ENCODE peak calls at places on chromosomes 12 and 14, in four cellular contexts. P is K562, O is GM12878, F is H1. E is an unnamed sample.

GRCh38 chr12:31206038-31206670 is 119.8 kb downstream of the SINHCAF start:
- DNase-seq in P (no peak), O (no peak), F (no peak), E (no peak)

GRCh38 chr12:6567824-6568617 is at the start of gene NOP2:
- DNase-seq in P (peak), O (peak), F (peak), E (peak)

GRCh38 chr12:54371328-54372112 is 7.2 kb upstream of the GPR84 start:
- DNase-seq in P (no peak), O (no peak), F (no peak), E (no peak)

GRCh38 chr12:47752552-47752951 is 6.1 kb downstream of the RAPGEF3 start:
- DNase-seq in P (no peak), O (no peak), F (no peak), E (no peak)

GRCh38 chr12:82583756-82584155 is 103.0 kb upstream of the TMTC2 start:
- DNase-seq in P (no peak), O (no peak), F (no peak), E (no peak)

GRCh38 chr12:16325426-16325825 is 22.0 kb upstream of the MGST1 start:
- DNase-seq in P (no peak), O (no peak), F (no peak), E (no peak)

GRCh38 chr12:33439587-33440011 is at the start of gene SYT10:
- DNase-seq in P (peak), O (no peak), F (no peak), E (no peak)

GRCh38 chr12:109027767-109028166 is 6.9 kb upstream of the SVOP start:
- DNase-seq in P (no peak), O (no peak), F (no peak), E (no peak)

GRCh38 chr14:100654814-100655795 is 67.9 kb upstream of the BEGAIN start:
- DNase-seq in P (peak), O (no peak), F (peak), E (no peak)

GRCh38 chr12:128204725-128205124 is 62.2 kb upstream of the TMEM132C start:
- DNase-seq in P (no peak), O (no peak), F (no peak), E (no peak)

GRCh38 chr14:89767861-89768268 is 186.7 kb downstream of the EFCAB11 start:
- DNase-seq in P (peak), O (peak), F (no peak), E (peak)

GRCh38 chr14:104913413-104913812 is 11.3 kb upstream of the PLD4 start:
- DNase-seq in P (no peak), O (no peak), F (no peak), E (no peak)

GRCh38 chr12:57737467-57738141 is 938 bp downstream of the AGAP2 start:
- DNase-seq in P (no peak), O (no peak), F (peak), E (no peak)

GRCh38 chr12:47825239-47825639 is 5.5 kb upstream of the HDAC7 start:
- DNase-seq in P (no peak), O (no peak), F (no peak), E (no peak)

GRCh38 chr14:23137221-23138172 is 18.4 kb upstream of the CEBPE start:
- DNase-seq in P (no peak), O (no peak), F (no peak), E (no peak)

GRCh38 chr12:110282956-110283817 is 2.1 kb downstream of the ATP2A2 start:
- DNase-seq in P (no peak), O (no peak), F (no peak), E (no peak)

GRCh38 chr12:32253154-32253795 is 146.1 kb upstream of the FGD4 start:
- DNase-seq in P (no peak), O (no peak), F (no peak), E (no peak)

GRCh38 chr14:99560946-99561683 is 42.9 kb downstream of the CCDC85C start:
- DNase-seq in P (no peak), O (no peak), F (no peak), E (no peak)

GRCh38 chr14:32590157-32590556 is 261.1 kb downstream of the AKAP6 start:
- DNase-seq in P (no peak), O (no peak), F (no peak), E (no peak)

GRCh38 chr12:105562727-105563072 is 232.2 kb downstream of the C12orf75 start:
- DNase-seq in P (no peak), O (no peak), F (no peak), E (no peak)

GRCh38 chr12:117009759-117010158 is 89.5 kb downstream of the TESC start:
- DNase-seq in P (no peak), O (no peak), F (no peak), E (no peak)

GRCh38 chr14:23694085-23694975 is 58.2 kb downstream of the DHRS2 start:
- DNase-seq in P (no peak), O (no peak), F (peak), E (peak)

GRCh38 chr12:2836576-2836975 is 1.7 kb upstream of the NRIP2 start:
- DNase-seq in P (no peak), O (no peak), F (no peak), E (no peak)

GRCh38 chr14:101839236-101839635 is 77.7 kb downstream of the PPP2R5C start:
- DNase-seq in P (no peak), O (peak), F (no peak), E (no peak)
- TF ChIP-seq BRCA1 in P (no peak), O (no peak), F (no peak), E (no peak)

GRCh38 chr12:75478395-75478794 is 2.2 kb upstream of the GLIPR1 start:
- DNase-seq in P (no peak), O (peak), F (no peak), E (no peak)
- TF ChIP-seq ATF2 in P (no peak), O (peak), F (no peak), E (no peak)

GRCh38 chr14:95156153-95156764 is 1.1 kb downstream of the DICER1 start:
- DNase-seq in P (peak), O (no peak), F (no peak), E (no peak)
- TF ChIP-seq ZNF274 in P (no peak), O (no peak), F (no peak), E (no peak)

GRCh38 chr12:25372002-25372401 is 121.3 kb upstream of the KRAS start:
- DNase-seq in P (no peak), O (no peak), F (no peak), E (no peak)
- TF ChIP-seq BRCA1 in P (no peak), O (no peak), F (no peak), E (no peak)

GRCh38 chr12:8899835-8900234 is 14.5 kb upstream of the PHC1 start:
- DNase-seq in P (no peak), O (no peak), F (no peak), E (no peak)
- TF ChIP-seq ATF2 in P (no peak), O (no peak), F (no peak), E (no peak)

E was measured in HepG2.